ENCODE peak calls at places on chromosomes 6 and 20, in four cellular contexts. One of them, this sample, is unnamed.

GRCh38 chr20:62679978-62680589 is 28.6 kb upstream of the NTSR1 start:
- DNase-seq in A549: no peak
- DNase-seq in K562: no peak
- DNase-seq in H1: no peak
- DNase-seq in this sample: no peak

GRCh38 chr6:19380287-19380686 is 456.9 kb upstream of the ID4 start:
- DNase-seq in A549: no peak
- DNase-seq in K562: no peak
- DNase-seq in H1: no peak
- DNase-seq in this sample: no peak

GRCh38 chr6:26604026-26604425 is 7.3 kb downstream of the ABT1 start:
- DNase-seq in A549: no peak
- DNase-seq in K562: no peak
- DNase-seq in H1: no peak
- DNase-seq in this sample: no peak

GRCh38 chr6:141077355-141078333 is 1055.1 kb upstream of the GJE1 start:
- DNase-seq in A549: peak
- DNase-seq in K562: no peak
- DNase-seq in H1: peak
- DNase-seq in this sample: peak

GRCh38 chr6:18262812-18263560 is 1.3 kb downstream of the DEK start:
- DNase-seq in A549: peak
- DNase-seq in K562: peak
- DNase-seq in H1: no peak
- DNase-seq in this sample: peak

GRCh38 chr6:108609276-108609769 is 48.6 kb downstream of the FOXO3 start:
- DNase-seq in A549: no peak
- DNase-seq in K562: no peak
- DNase-seq in H1: no peak
- DNase-seq in this sample: no peak

GRCh38 chr6:162443101-162443500 is 284.5 kb downstream of the PRKN start:
- DNase-seq in A549: no peak
- DNase-seq in K562: no peak
- DNase-seq in H1: no peak
- DNase-seq in this sample: no peak

GRCh38 chr6:54017877-54018276 is 93.4 kb upstream of the MLIP start:
- DNase-seq in A549: no peak
- DNase-seq in K562: no peak
- DNase-seq in H1: no peak
- DNase-seq in this sample: no peak

GRCh38 chr6:149508485-149508884 is 23.7 kb upstream of the ZC3H12D start:
- DNase-seq in A549: no peak
- DNase-seq in K562: no peak
- DNase-seq in H1: no peak
- DNase-seq in this sample: no peak

GRCh38 chr6:155264704-155265320 is 999 bp downstream of the CLDN20 start:
- DNase-seq in A549: no peak
- DNase-seq in K562: no peak
- DNase-seq in H1: no peak
- DNase-seq in this sample: no peak
- TF ChIP-seq PHF8 in A549: no peak
- TF ChIP-seq PHF8 in K562: no peak
- TF ChIP-seq PHF8 in H1: no peak
- TF ChIP-seq PHF8 in this sample: no peak

GRCh38 chr6:107115695-107116327 is 496 bp upstream of the BEND3 start:
- DNase-seq in A549: peak
- DNase-seq in K562: peak
- DNase-seq in H1: no peak
- DNase-seq in this sample: peak
- TF ChIP-seq PHF8 in A549: peak
- TF ChIP-seq PHF8 in K562: peak
- TF ChIP-seq PHF8 in H1: peak
- TF ChIP-seq PHF8 in this sample: peak

GRCh38 chr20:57659131-57659788 is 39.0 kb upstream of the ZBP1 start:
- DNase-seq in A549: no peak
- DNase-seq in K562: no peak
- DNase-seq in H1: no peak
- DNase-seq in this sample: no peak
- TF ChIP-seq PHF8 in A549: no peak
- TF ChIP-seq PHF8 in K562: no peak
- TF ChIP-seq PHF8 in H1: no peak
- TF ChIP-seq PHF8 in this sample: no peak

DNA sequence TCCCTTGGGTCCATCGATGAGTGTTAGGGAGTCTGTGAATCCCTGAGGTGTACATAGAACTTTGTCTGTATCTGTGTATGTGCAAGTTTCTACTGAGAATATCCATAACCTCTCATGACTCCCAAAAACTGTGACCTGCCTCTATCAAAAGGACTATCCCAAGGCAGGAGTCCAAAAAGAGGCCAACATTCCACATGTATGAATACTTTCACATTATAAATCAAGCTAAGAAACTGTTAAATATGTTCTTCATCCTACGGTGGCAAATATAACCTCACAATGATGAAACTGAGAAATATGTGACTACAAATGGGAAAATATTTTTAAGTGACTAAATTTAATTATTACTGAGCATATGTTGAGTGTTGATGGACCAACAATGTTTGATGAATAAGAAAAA is 16.1 kb upstream of the STX11 start:
- DNase-seq in A549: no peak
- DNase-seq in K562: no peak
- DNase-seq in H1: no peak
- DNase-seq in this sample: no peak
- TF ChIP-seq PHF8 in A549: no peak
- TF ChIP-seq PHF8 in K562: no peak
- TF ChIP-seq PHF8 in H1: no peak
- TF ChIP-seq PHF8 in this sample: no peak

This sample was measured in HepG2.